ENCODE peak calls at places on chromosomes 16 and 17, in five cellular contexts. One of them, this sample, is unnamed.

GRCh38 chr17:77455111-77455877 is 314.5 kb downstream of the SEC14L1 start:
- DNase-seq in tibial artery: no peak
- DNase-seq in natural killer cell: no peak
- DNase-seq in suprapubic skin: no peak
- DNase-seq in GM23338: no peak
- DNase-seq in this sample: no peak

GRCh38 chr17:45855691-45856315 is 11.1 kb downstream of the SPPL2C start:
- DNase-seq in tibial artery: no peak
- DNase-seq in natural killer cell: no peak
- DNase-seq in suprapubic skin: no peak
- DNase-seq in GM23338: no peak
- DNase-seq in this sample: no peak

GRCh38 chr17:57035971-57036481 is 49.0 kb upstream of the AKAP1 start:
- DNase-seq in tibial artery: no peak
- DNase-seq in natural killer cell: no peak
- DNase-seq in suprapubic skin: no peak
- DNase-seq in GM23338: no peak
- DNase-seq in this sample: peak; percentile 22

GRCh38 chr17:4657678-4658077 is 16.2 kb upstream of the ALOX15 start:
- DNase-seq in tibial artery: no peak
- DNase-seq in natural killer cell: no peak
- DNase-seq in suprapubic skin: no peak
- DNase-seq in GM23338: no peak
- DNase-seq in this sample: no peak

GRCh38 chr16:58128721-58129096 is 472 bp downstream of the CFAP20 start:
- DNase-seq in tibial artery: no peak
- DNase-seq in natural killer cell: peak; percentile 22
- DNase-seq in suprapubic skin: no peak
- DNase-seq in GM23338: peak; percentile 55
- DNase-seq in this sample: peak; percentile 66

GRCh38 chr17:29100296-29100695 is 57.4 kb downstream of the PIPOX start:
- DNase-seq in tibial artery: no peak
- DNase-seq in natural killer cell: no peak
- DNase-seq in suprapubic skin: no peak
- DNase-seq in GM23338: no peak
- DNase-seq in this sample: no peak

GRCh38 chr17:17119533-17119932 is 77.3 kb downstream of the MPRIP start:
- DNase-seq in tibial artery: no peak
- DNase-seq in natural killer cell: peak; percentile 43
- DNase-seq in suprapubic skin: no peak
- DNase-seq in GM23338: no peak
- DNase-seq in this sample: no peak

GRCh38 chr17:43813386-43813785 is 19.6 kb downstream of the MPP3 start:
- DNase-seq in tibial artery: no peak
- DNase-seq in natural killer cell: no peak
- DNase-seq in suprapubic skin: no peak
- DNase-seq in GM23338: no peak
- DNase-seq in this sample: no peak

GRCh38 chr16:88815901-88816589 is 4.3 kb upstream of the APRT start:
- DNase-seq in tibial artery: no peak
- DNase-seq in natural killer cell: peak; percentile 36
- DNase-seq in suprapubic skin: no peak
- DNase-seq in GM23338: peak; percentile 63
- DNase-seq in this sample: no peak

GRCh38 chr17:62064029-62064790 is 868 bp downstream of the MED13 start:
- DNase-seq in tibial artery: no peak
- DNase-seq in natural killer cell: no peak
- DNase-seq in suprapubic skin: no peak
- DNase-seq in GM23338: no peak
- DNase-seq in this sample: no peak

GRCh38 chr16:2027024-2028010 is 615 bp downstream of the NHERF2 start:
- DNase-seq in tibial artery: no peak
- DNase-seq in natural killer cell: no peak
- DNase-seq in suprapubic skin: no peak
- DNase-seq in GM23338: no peak
- DNase-seq in this sample: peak; percentile 64

GRCh38 chr16:53061256-53061655 is 6.5 kb downstream of the CHD9 start:
- DNase-seq in tibial artery: no peak
- DNase-seq in natural killer cell: no peak
- DNase-seq in suprapubic skin: no peak
- DNase-seq in GM23338: no peak
- DNase-seq in this sample: no peak

GRCh38 chr16:15509051-15509592 is 74.7 kb downstream of the BMERB1 start:
- DNase-seq in tibial artery: no peak
- DNase-seq in natural killer cell: no peak
- DNase-seq in suprapubic skin: no peak
- DNase-seq in GM23338: peak; percentile 35
- DNase-seq in this sample: no peak

GRCh38 chr16:27326738-27327585 is 13.2 kb downstream of the IL4R start:
- DNase-seq in tibial artery: peak; percentile 96
- DNase-seq in natural killer cell: no peak
- DNase-seq in suprapubic skin: peak; percentile 90
- DNase-seq in GM23338: peak; percentile 89
- DNase-seq in this sample: peak; percentile 65

GRCh38 chr17:64345691-64346376 is 44.8 kb downstream of the PECAM1 start:
- DNase-seq in tibial artery: no peak
- DNase-seq in natural killer cell: no peak
- DNase-seq in suprapubic skin: no peak
- DNase-seq in GM23338: no peak
- DNase-seq in this sample: peak; percentile 62

GRCh38 chr16:66443269-66443652 is 16.2 kb downstream of the BEAN1 start:
- DNase-seq in tibial artery: no peak
- DNase-seq in natural killer cell: no peak
- DNase-seq in suprapubic skin: peak; percentile 31
- DNase-seq in GM23338: no peak
- DNase-seq in this sample: no peak

GRCh38 chr17:78140169-78141051 is 5.8 kb upstream of the C17orf99 start:
- DNase-seq in tibial artery: peak; percentile 81
- DNase-seq in natural killer cell: peak; percentile 86
- DNase-seq in suprapubic skin: peak; percentile 98
- DNase-seq in GM23338: peak; percentile 100
- DNase-seq in this sample: peak; percentile 84

GRCh38 chr16:86347916-86348555 is 162.3 kb upstream of the FOXF1 start:
- DNase-seq in tibial artery: no peak
- DNase-seq in natural killer cell: no peak
- DNase-seq in suprapubic skin: no peak
- DNase-seq in GM23338: no peak
- DNase-seq in this sample: no peak

GRCh38 chr16:11857161-11857560 is 5.8 kb upstream of the RSL1D1 start:
- DNase-seq in tibial artery: no peak
- DNase-seq in natural killer cell: no peak
- DNase-seq in suprapubic skin: no peak
- DNase-seq in GM23338: no peak
- DNase-seq in this sample: no peak

GRCh38 chr17:32467949-32468348 is 18.8 kb upstream of the CDK5R1 start:
- DNase-seq in tibial artery: no peak
- DNase-seq in natural killer cell: no peak
- DNase-seq in suprapubic skin: no peak
- DNase-seq in GM23338: no peak
- DNase-seq in this sample: no peak

GRCh38 chr16:50323335-50324011 is 45.3 kb downstream of the BRD7 start:
- DNase-seq in tibial artery: no peak
- DNase-seq in natural killer cell: no peak
- DNase-seq in suprapubic skin: no peak
- DNase-seq in GM23338: no peak
- DNase-seq in this sample: no peak

GRCh38 chr16:85201566-85201965 is 89.3 kb upstream of the CIBAR2 start:
- DNase-seq in tibial artery: no peak
- DNase-seq in natural killer cell: no peak
- DNase-seq in suprapubic skin: no peak
- DNase-seq in GM23338: no peak
- DNase-seq in this sample: no peak

GRCh38 chr17:80780381-80781187 is 211.1 kb upstream of the CHMP6 start:
- DNase-seq in tibial artery: no peak
- DNase-seq in natural killer cell: no peak
- DNase-seq in suprapubic skin: peak; percentile 41
- DNase-seq in GM23338: no peak
- DNase-seq in this sample: no peak

GRCh38 chr17:14052886-14053615 is 16.3 kb upstream of the COX10 start:
- DNase-seq in tibial artery: no peak
- DNase-seq in natural killer cell: no peak
- DNase-seq in suprapubic skin: no peak
- DNase-seq in GM23338: no peak
- DNase-seq in this sample: no peak

GRCh38 chr17:21036361-21036881 is 6.4 kb downstream of the USP22 start:
- DNase-seq in tibial artery: no peak
- DNase-seq in natural killer cell: no peak
- DNase-seq in suprapubic skin: no peak
- DNase-seq in GM23338: no peak
- DNase-seq in this sample: no peak

GRCh38 chr17:15409721-15410247 is 57.6 kb downstream of the CDRT4 start:
- DNase-seq in tibial artery: peak; percentile 67
- DNase-seq in natural killer cell: no peak
- DNase-seq in suprapubic skin: no peak
- DNase-seq in GM23338: no peak
- DNase-seq in this sample: no peak

GRCh38 chr17:61986898-61987297 is 59.1 kb upstream of the INTS2 start:
- DNase-seq in tibial artery: no peak
- DNase-seq in natural killer cell: no peak
- DNase-seq in suprapubic skin: no peak
- DNase-seq in GM23338: no peak
- DNase-seq in this sample: no peak

GRCh38 chr16:1116693-1117077 is 20.6 kb upstream of the C1QTNF8 start:
- DNase-seq in tibial artery: no peak
- DNase-seq in natural killer cell: no peak
- DNase-seq in suprapubic skin: no peak
- DNase-seq in GM23338: no peak
- DNase-seq in this sample: no peak

DNA sequence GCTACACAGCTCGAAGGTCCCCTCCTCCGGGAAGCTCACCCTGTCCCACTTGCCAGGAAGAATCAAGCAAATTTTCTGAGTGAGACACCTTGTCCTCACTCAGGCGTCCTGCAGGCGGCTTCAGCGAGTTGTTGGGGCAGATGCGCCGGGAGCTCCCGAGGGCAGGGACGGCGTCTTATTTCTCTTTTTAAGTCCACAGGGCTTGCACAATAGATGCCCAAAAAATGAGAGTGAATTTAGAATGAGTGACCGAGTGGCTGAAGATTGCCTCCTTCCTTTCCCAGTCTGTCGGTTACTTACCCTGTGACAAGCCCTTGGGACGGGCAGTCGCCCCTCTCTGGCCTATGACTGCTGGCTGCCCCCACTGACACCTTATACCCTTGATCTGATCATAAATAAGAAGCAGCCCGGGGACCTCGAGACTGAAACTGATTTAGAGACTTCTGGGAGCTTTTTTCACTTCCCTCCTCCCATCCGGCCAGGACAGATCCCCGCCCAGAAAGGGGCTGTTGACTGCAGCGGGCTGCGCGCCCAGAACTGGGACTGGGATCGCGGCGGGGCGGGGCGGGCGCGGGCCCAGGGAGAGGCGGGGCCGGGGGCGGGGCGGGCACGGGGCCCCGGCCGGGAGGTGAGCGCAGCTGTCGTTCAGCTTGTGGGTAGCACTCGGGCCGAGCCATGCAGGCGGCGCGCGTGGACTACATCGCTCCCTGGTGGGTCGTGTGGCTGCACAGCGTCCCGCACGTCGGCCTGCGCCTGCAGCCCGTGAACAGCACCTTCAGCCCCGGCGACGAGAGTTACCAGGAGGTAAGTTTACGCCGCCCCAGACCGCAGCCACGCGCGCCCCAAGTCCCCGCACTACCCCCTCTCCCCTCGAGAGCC is at the start of gene TTYH2:
- DNase-seq in tibial artery: peak; percentile 92
- DNase-seq in natural killer cell: peak; percentile 57
- DNase-seq in suprapubic skin: peak; percentile 93
- DNase-seq in GM23338: peak; percentile 91
- DNase-seq in this sample: peak; percentile 92
- TF ChIP-seq CTCF in tibial artery: peak; percentile 33
- TF ChIP-seq CTCF in natural killer cell: no peak
- TF ChIP-seq CTCF in suprapubic skin: peak; percentile 28
- TF ChIP-seq CTCF in GM23338: peak; percentile 28
- TF ChIP-seq CTCF in this sample: no peak

GRCh38 chr17:35727635-35728034 is 3.8 kb upstream of the RASL10B start:
- DNase-seq in tibial artery: no peak
- DNase-seq in natural killer cell: no peak
- DNase-seq in suprapubic skin: no peak
- DNase-seq in GM23338: no peak
- DNase-seq in this sample: no peak
- TF ChIP-seq CTCF in tibial artery: no peak
- TF ChIP-seq CTCF in natural killer cell: no peak
- TF ChIP-seq CTCF in suprapubic skin: no peak
- TF ChIP-seq CTCF in GM23338: no peak
- TF ChIP-seq CTCF in this sample: no peak

DNA sequence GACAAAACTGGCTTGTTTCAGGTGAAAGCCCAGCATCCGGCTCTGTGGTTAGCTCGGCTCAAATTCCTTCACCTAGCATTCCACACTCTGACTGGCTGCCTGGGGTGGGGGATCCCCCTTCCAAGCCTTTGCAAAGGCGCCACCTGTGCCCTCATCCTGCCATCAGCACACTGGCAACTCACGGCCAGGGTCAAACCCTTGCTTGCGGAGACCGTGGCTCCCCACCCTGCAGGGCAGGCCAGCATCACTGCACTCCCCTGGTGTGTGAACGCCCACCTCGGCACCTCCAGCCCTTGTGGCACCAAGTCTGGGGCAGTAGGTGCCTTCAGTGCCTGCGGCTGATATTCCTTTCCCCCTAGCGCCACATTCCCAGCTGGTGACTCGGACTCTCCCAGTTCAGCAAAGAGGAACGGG is 1.3 kb downstream of the FLII start:
- DNase-seq in tibial artery: no peak
- DNase-seq in natural killer cell: no peak
- DNase-seq in suprapubic skin: no peak
- DNase-seq in GM23338: peak; percentile 78
- DNase-seq in this sample: no peak
- TF ChIP-seq CTCF in tibial artery: no peak
- TF ChIP-seq CTCF in natural killer cell: no peak
- TF ChIP-seq CTCF in suprapubic skin: no peak
- TF ChIP-seq CTCF in GM23338: no peak
- TF ChIP-seq CTCF in this sample: no peak

GRCh38 chr17:48995871-48996695 is 1.1 kb upstream of the IGF2BP1 start:
- DNase-seq in tibial artery: no peak
- DNase-seq in natural killer cell: peak; percentile 16
- DNase-seq in suprapubic skin: peak; percentile 65
- DNase-seq in GM23338: peak; percentile 96
- DNase-seq in this sample: no peak
- TF ChIP-seq CTCF in tibial artery: no peak
- TF ChIP-seq CTCF in natural killer cell: no peak
- TF ChIP-seq CTCF in suprapubic skin: no peak
- TF ChIP-seq CTCF in GM23338: no peak
- TF ChIP-seq CTCF in this sample: no peak

This sample was measured in heart left ventricle.